ENCODE peak calls at places on chromosome 1, in seven cellular contexts. L, W, C, F, Q, S and Z are unnamed samples.

GRCh38 chr1:1393428-1393827 is 5.7 kb downstream of the CCNL2 start:
- DNase-seq in L (no peak), F (no peak), Q (no peak), S (no peak), C (no peak), W (no peak), Z (no peak)

GRCh38 chr1:105000793-105001192 is 1251.1 kb downstream of the AMY1C start:
- DNase-seq in L (no peak), C (no peak), S (no peak), F (no peak), W (no peak), Q (no peak), Z (no peak)

GRCh38 chr1:200245492-200245891 is 164.3 kb downstream of the ZNF281 start:
- DNase-seq in F (no peak), W (no peak), S (no peak), L (no peak), C (no peak), Q (no peak), Z (peak)

GRCh38 chr1:22196041-22196440 is 53.1 kb upstream of the WNT4 start:
- DNase-seq in F (no peak), W (no peak), S (no peak), Q (no peak), L (no peak), C (no peak), Z (no peak)

GRCh38 chr1:26744075-26744958 is 43.4 kb upstream of the PIGV start:
- DNase-seq in S (peak), W (peak), F (peak), Q (peak), C (peak), L (peak), Z (peak)

GRCh38 chr1:59952065-59952464 is 25.5 kb upstream of the CYP2J2 start:
- DNase-seq in F (peak), L (no peak), C (no peak), S (no peak), Q (no peak), W (no peak), Z (peak)

GRCh38 chr1:111625263-111625662 is 5.7 kb downstream of the RAP1A start:
- DNase-seq in Q (no peak), W (no peak), L (no peak), F (no peak), S (no peak), C (no peak), Z (no peak)

GRCh38 chr1:110615548-110616130 is 9.5 kb upstream of the KCNA2 start:
- DNase-seq in L (peak), F (peak), S (peak), Q (peak), C (no peak), W (no peak), Z (peak)

GRCh38 chr1:84069236-84069845 is 70.4 kb upstream of the TTLL7 start:
- DNase-seq in L (no peak), S (no peak), W (no peak), C (no peak), Q (peak), F (no peak), Z (no peak)